ENCODE peak calls at places on chromosome 5, in seven cellular contexts. N is transverse colon, U is left ventricle myocardium inferior, B is WERI-Rb-1, F is ovary, D is prostate gland, T is cardiac muscle cell. H is an unnamed sample.
A peak's percentile ranks its signal among the peaks of the same experiment; 100 is the strongest.

GRCh38 chr5:177232761-177233160 is 70.8 kb downstream of the RAB24 start:
- DNase-seq in F (no peak), T (no peak), D (no peak), U (no peak), N (no peak), B (no peak), H (peak; percentile 35)

GRCh38 chr5:32981061-32981460 is 269.9 kb downstream of the NPR3 start:
- DNase-seq in U (no peak), D (no peak), N (no peak), T (no peak), B (no peak), F (no peak), H (no peak)

GRCh38 chr5:14187660-14188059 is 44.5 kb downstream of the TRIO start:
- DNase-seq in D (no peak), N (no peak), B (no peak), F (no peak), U (no peak), T (no peak), H (peak; percentile 83)

GRCh38 chr5:15266841-15267240 is 233.1 kb upstream of the FBXL7 start:
- DNase-seq in N (no peak), T (no peak), D (no peak), U (no peak), B (no peak), F (no peak), H (no peak)

GRCh38 chr5:149135536-149136201 is 5.6 kb upstream of the ABLIM3 start:
- DNase-seq in U (no peak), T (no peak), F (no peak), B (no peak), D (no peak), N (no peak), H (peak; percentile 38)

GRCh38 chr5:39224196-39224754 is 4.9 kb upstream of the FYB1 start:
- DNase-seq in U (no peak), D (no peak), B (peak; percentile 91), T (no peak), F (no peak), N (peak; percentile 82), H (no peak)

GRCh38 chr5:52893105-52893504 is 96.0 kb upstream of the ITGA2 start:
- DNase-seq in T (no peak), U (no peak), B (no peak), N (no peak), D (no peak), F (no peak), H (peak; percentile 27)

GRCh38 chr5:88678780-88679491 is 204.0 kb downstream of the MEF2C start:
- DNase-seq in U (no peak), D (no peak), B (no peak), T (no peak), N (no peak), F (no peak), H (no peak)

GRCh38 chr5:180831139-180832080 is 28.8 kb upstream of the MGAT1 start:
- DNase-seq in U (peak; percentile 90), F (peak; percentile 87), D (peak; percentile 88), T (peak; percentile 70), B (peak; percentile 61), N (peak; percentile 92), H (peak; percentile 49)

GRCh38 chr5:67268233-67269011 is 71.8 kb upstream of the CD180 start:
- DNase-seq in T (no peak), N (peak; percentile 75), D (peak; percentile 85), U (peak; percentile 71), B (no peak), F (peak; percentile 88), H (peak; percentile 91)

GRCh38 chr5:157511656-157512644 is 51.9 kb downstream of the NIPAL4 start:
- DNase-seq in B (no peak), T (no peak), N (peak; percentile 80), U (peak; percentile 90), F (peak; percentile 96), D (peak; percentile 49), H (peak; percentile 99)

GRCh38 chr5:54774281-54775171 is 210.9 kb downstream of the ESM1 start:
- DNase-seq in T (no peak), F (peak; percentile 59), B (no peak), N (peak; percentile 30), D (no peak), U (peak; percentile 82), H (no peak)

GRCh38 chr5:158261669-158262367 is 402.9 kb upstream of the CLINT1 start:
- DNase-seq in D (no peak), F (no peak), T (no peak), B (no peak), U (no peak), N (no peak), H (no peak)

GRCh38 chr5:100691085-100691484 is 155.9 kb downstream of the FAM174A start:
- DNase-seq in N (no peak), F (no peak), T (no peak), B (no peak), D (no peak), U (no peak), H (no peak)

GRCh38 chr5:83745821-83746220 is 25.2 kb upstream of the HAPLN1 start:
- DNase-seq in U (no peak), D (no peak), F (no peak), T (no peak), N (no peak), B (no peak), H (no peak)

GRCh38 chr5:76710991-76711390 is 4.9 kb upstream of the F2R start:
- DNase-seq in D (no peak), T (no peak), N (no peak), B (no peak), F (no peak), U (no peak), H (no peak)

GRCh38 chr5:849651-850301 is 1.0 kb downstream of the ZDHHC11 start:
- DNase-seq in F (peak; percentile 12), T (peak; percentile 23), U (peak; percentile 31), N (no peak), B (no peak), D (no peak), H (no peak)

GRCh38 chr5:14337603-14338002 is 194.5 kb downstream of the TRIO start:
- DNase-seq in T (no peak), F (no peak), B (no peak), U (no peak), N (no peak), D (no peak), H (no peak)

GRCh38 chr5:137155621-137156020 is 343.5 kb downstream of the SPOCK1 start:
- DNase-seq in N (no peak), F (no peak), D (no peak), U (no peak), B (no peak), T (no peak), H (no peak)

GRCh38 chr5:131523500-131524185 is 111.4 kb downstream of the RAPGEF6 start:
- DNase-seq in F (no peak), D (no peak), U (no peak), T (no peak), N (no peak), B (no peak), H (no peak)

GRCh38 chr5:51657340-51658240 is 274.3 kb downstream of the ISL1 start:
- DNase-seq in T (no peak), D (no peak), B (no peak), U (no peak), N (no peak), F (no peak), H (no peak)

GRCh38 chr5:6732634-6733410 is 19.6 kb downstream of the TENT4A start:
- DNase-seq in N (no peak), D (no peak), B (no peak), F (no peak), U (peak; percentile 36), T (no peak), H (peak; percentile 62)

GRCh38 chr5:141960018-141960417 is 2.0 kb upstream of the PCDH12 start:
- DNase-seq in U (no peak), N (no peak), F (no peak), B (peak; percentile 59), T (peak; percentile 8), D (no peak), H (no peak)
- TF ChIP-seq CTCF in U (peak; percentile 41), N (no peak), F (no peak), B (peak; percentile 69), T (peak; percentile 33), D (no peak), H (peak; percentile 57)

DNA sequence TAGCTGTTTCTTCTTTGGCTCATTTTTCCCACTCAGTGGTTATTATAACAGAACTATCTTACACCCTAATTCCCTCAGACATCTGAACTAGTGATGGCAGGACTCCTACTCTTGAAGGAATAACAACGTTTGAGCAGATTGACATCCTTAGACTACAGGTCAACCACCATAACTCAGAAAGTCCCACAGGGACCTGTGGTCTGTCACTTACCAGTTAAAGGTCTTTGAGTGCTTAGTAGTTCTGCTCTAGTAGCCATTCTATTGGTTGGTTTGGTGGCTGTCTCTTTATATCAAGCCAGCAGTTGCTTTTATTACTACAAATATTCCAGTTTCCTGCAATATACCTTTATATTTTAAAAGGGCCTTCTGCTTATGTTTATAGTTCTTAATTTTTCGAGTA is 67.2 kb upstream of the FCHO2 start:
- DNase-seq in U (no peak), F (no peak), D (no peak), B (no peak), T (no peak), N (no peak), H (no peak)
- H3K36me3 ChIP-seq in U (peaks cover 100% of the 10 kb centered on the region), F (no peaks in the 10 kb centered on the region), D (no peaks in the 10 kb centered on the region), B (peaks cover 90% of the 10 kb centered on the region), T (peaks cover 77% of the 10 kb centered on the region), N (peaks cover 86% of the 10 kb centered on the region), H (peaks cover 76% of the 10 kb centered on the region)

DNA sequence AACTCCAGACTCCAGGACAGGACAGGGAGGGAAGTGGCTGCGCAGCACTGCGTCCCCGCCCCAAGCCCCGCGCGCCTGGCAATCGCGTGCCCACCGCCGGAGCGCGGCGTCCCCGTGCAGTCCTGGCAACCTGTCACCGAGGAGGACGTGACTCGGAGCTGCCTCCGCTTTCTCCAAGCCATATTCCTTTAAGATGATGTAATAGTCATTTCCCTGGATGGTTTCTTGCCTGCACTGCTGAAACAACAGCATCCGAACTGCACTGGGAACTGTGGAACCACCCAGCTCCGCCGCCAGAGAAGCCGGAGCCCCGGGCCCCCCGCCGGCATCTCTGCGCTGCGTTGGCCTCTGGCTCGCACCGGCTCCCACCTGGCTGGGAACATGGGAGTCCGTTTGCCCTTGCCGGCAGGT is 34.5 kb downstream of the KCTD16 start:
- DNase-seq in F (no peak), T (peak; percentile 40), D (no peak), U (peak; percentile 17), B (peak; percentile 16), N (no peak), H (peak; percentile 29)
- H3K4me3 ChIP-seq in F (peak overlapping the region; percentile 18), T (peak overlapping the region; percentile 32), D (no peak overlapping the region), U (peak overlapping the region; percentile 44), B (peak overlapping the region; percentile 45), N (no peak overlapping the region), H (peak overlapping the region; percentile 48)

DNA sequence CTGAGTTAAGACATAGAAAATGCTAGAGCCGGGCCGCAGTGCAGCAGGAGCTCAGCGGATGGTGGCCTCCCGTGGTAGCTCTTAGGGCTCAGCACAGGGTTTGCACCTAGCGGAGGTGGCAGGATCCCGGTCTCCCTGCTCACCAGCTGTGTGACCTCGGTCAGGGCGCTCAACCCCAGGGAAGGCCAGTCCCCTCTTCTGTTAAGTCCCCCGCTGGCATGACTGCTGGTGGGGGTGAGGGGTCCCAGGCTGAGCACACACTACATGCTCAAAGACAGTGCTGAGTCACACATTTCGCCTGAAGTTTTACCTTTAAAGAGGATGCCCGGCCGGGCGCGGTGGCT is 39.0 kb downstream of the HRH2 start:
- DNase-seq in U (no peak), F (no peak), D (no peak), N (no peak), T (no peak), B (no peak), H (no peak)
- TF ChIP-seq CTCF in U (no peak), F (no peak), D (no peak), N (no peak), T (no peak), B (no peak), H (no peak)

H was measured in brain microvascular endothelial cell.